ENCODE peak calls at places on chromosomes 12 and 14, in nine cellular contexts. Z is hepatocyte, B is lung, T is heart left ventricle, U is mesendoderm, S is IMR-90, G is left ventricle myocardium inferior, C is sigmoid colon, W is psoas muscle. D is an unnamed sample. For H3K36me3, the result is how much of the 10 kb centered on the place peaks cover.

GRCh38 chr14:77051101-77051500 is 22.6 kb upstream of the IRF2BPL start:
- DNase-seq in S (no peak), U (no peak), Z (no peak), W (peak), T (peak), G (peak), B (peak), C (peak), D (no peak)

GRCh38 chr12:117671734-117672133 is 297.1 kb downstream of the KSR2 start:
- DNase-seq in T (no peak), S (no peak), C (no peak), U (peak), Z (peak), G (peak), B (no peak), W (peak), D (peak)

GRCh38 chr14:100906420-100906819 is 2.9 kb upstream of the RTL1 start:
- DNase-seq in Z (no peak), G (no peak), W (no peak), U (peak), C (peak), T (no peak), B (no peak), S (no peak), D (no peak)

GRCh38 chr12:21659383-21659782 is 1.7 kb upstream of the LDHB start:
- DNase-seq in W (no peak), C (no peak), G (no peak), T (no peak), Z (no peak), U (peak), B (no peak), S (no peak), D (no peak)

GRCh38 chr14:95472819-95473251 is 43.6 kb downstream of the SYNE3 start:
- DNase-seq in B (no peak), S (no peak), G (no peak), C (no peak), U (no peak), Z (no peak), W (peak), T (no peak), D (no peak)

GRCh38 chr12:42910656-42911055 is 321.1 kb upstream of the PRICKLE1 start:
- DNase-seq in G (no peak), Z (no peak), U (no peak), B (no peak), T (no peak), C (no peak), W (no peak), S (no peak), D (no peak)

GRCh38 chr14:104800600-104801283 is at the start of gene ZBTB42:
- DNase-seq in U (peak), G (peak), C (peak), Z (peak), W (peak), S (peak), T (peak), B (peak), D (no peak)

GRCh38 chr12:59182191-59182590 is 261.9 kb upstream of the LRIG3 start:
- DNase-seq in T (no peak), W (no peak), S (no peak), U (no peak), Z (no peak), C (no peak), B (no peak), G (no peak), D (no peak)

GRCh38 chr14:63752449-63753169 is 24.7 kb upstream of the SGPP1 start:
- DNase-seq in S (peak), G (no peak), C (no peak), B (no peak), T (peak), W (no peak), Z (peak), U (no peak), D (peak)

GRCh38 chr12:1532796-1533195 is 61.6 kb downstream of the FBXL14 start:
- DNase-seq in C (no peak), S (no peak), W (no peak), U (no peak), G (no peak), T (no peak), B (no peak), Z (no peak), D (no peak)

GRCh38 chr12:94269316-94269999 is 121.1 kb downstream of the PLXNC1 start:
- DNase-seq in T (no peak), B (no peak), S (no peak), G (no peak), W (no peak), C (no peak), U (no peak), Z (no peak), D (no peak)

GRCh38 chr12:120224304-120225199 is 23.6 kb upstream of the RPLP0 start:
- DNase-seq in S (no peak), C (peak), B (peak), T (peak), W (peak), U (no peak), G (peak), Z (peak), D (no peak)

GRCh38 chr12:80829767-80830166 is 108.0 kb downstream of the LIN7A start:
- DNase-seq in B (no peak), G (no peak), W (no peak), S (peak), C (no peak), Z (no peak), U (no peak), T (no peak), D (no peak)

GRCh38 chr12:58847876-58848600 is 72.3 kb downstream of the LRIG3 start:
- DNase-seq in W (no peak), T (no peak), C (no peak), B (no peak), S (no peak), G (no peak), Z (no peak), U (peak), D (peak)

GRCh38 chr12:84506317-84506716 is 406.3 kb downstream of the SLC6A15 start:
- DNase-seq in G (peak), S (no peak), U (no peak), B (no peak), W (no peak), Z (no peak), T (no peak), C (peak), D (no peak)

GRCh38 chr14:23057757-23058653 is 685 bp upstream of the CDH24 start:
- DNase-seq in G (peak), W (peak), T (peak), Z (peak), S (peak), U (peak), C (peak), B (peak), D (peak)

GRCh38 chr14:22737052-22737451 is 29.4 kb upstream of the OXA1L start:
- DNase-seq in S (no peak), C (no peak), U (no peak), G (no peak), W (no peak), T (no peak), Z (no peak), B (no peak), D (no peak)

GRCh38 chr14:30078827-30079402 is 151.3 kb upstream of the PRKD1 start:
- DNase-seq in B (no peak), C (no peak), T (no peak), U (no peak), G (no peak), Z (no peak), S (no peak), W (no peak), D (no peak)

GRCh38 chr12:101713059-101713682 is 15.7 kb downstream of the CHPT1 start:
- DNase-seq in U (no peak), T (peak), G (peak), S (no peak), C (peak), B (no peak), W (no peak), Z (peak), D (no peak)

GRCh38 chr12:57864382-57864781 is 17.9 kb upstream of the CTDSP2 start:
- DNase-seq in Z (no peak), S (no peak), G (no peak), T (no peak), C (peak), U (peak), B (no peak), W (peak), D (peak)

GRCh38 chr12:104207416-104207941 is 8.1 kb upstream of the TXNRD1 start:
- DNase-seq in C (no peak), S (peak), T (no peak), G (no peak), U (no peak), Z (no peak), W (no peak), B (no peak), D (no peak)

GRCh38 chr12:104846056-104846762 is 111.9 kb downstream of the SLC41A2 start:
- DNase-seq in S (peak), T (no peak), U (peak), C (no peak), W (no peak), Z (no peak), G (no peak), B (no peak), D (no peak)

GRCh38 chr12:99911967-99912366 is 72.8 kb downstream of the ANKS1B start:
- DNase-seq in T (no peak), Z (no peak), C (no peak), W (no peak), B (no peak), S (no peak), G (no peak), U (no peak), D (no peak)

GRCh38 chr14:49961270-49962222 is 68.7 kb downstream of the ARF6 start:
- DNase-seq in B (no peak), T (no peak), W (no peak), S (peak), C (no peak), Z (no peak), U (no peak), G (no peak), D (no peak)

GRCh38 chr14:52071675-52072074 is 2.8 kb upstream of the NID2 start:
- DNase-seq in Z (no peak), G (no peak), U (peak), C (no peak), B (no peak), W (no peak), S (peak), T (no peak), D (no peak)

GRCh38 chr12:49228653-49229052 is 36.2 kb upstream of the TUBA1C start:
- DNase-seq in T (no peak), C (no peak), W (no peak), U (peak), B (no peak), Z (no peak), G (no peak), S (no peak), D (no peak)

GRCh38 chr14:32469388-32470160 is 140.5 kb downstream of the AKAP6 start:
- DNase-seq in B (no peak), W (no peak), S (peak), C (no peak), Z (peak), U (peak), G (no peak), T (no peak), D (peak)

GRCh38 chr12:25436206-25436912 is 116.7 kb downstream of the LMNTD1 start:
- DNase-seq in U (peak), T (no peak), S (peak), B (no peak), G (no peak), Z (peak), W (no peak), C (no peak), D (peak)
- H3K4me3 ChIP-seq in U (no peak), T (peak), S (peak), B (peak), G (peak), Z (no peak), W (peak), C (peak), D (peak)

DNA sequence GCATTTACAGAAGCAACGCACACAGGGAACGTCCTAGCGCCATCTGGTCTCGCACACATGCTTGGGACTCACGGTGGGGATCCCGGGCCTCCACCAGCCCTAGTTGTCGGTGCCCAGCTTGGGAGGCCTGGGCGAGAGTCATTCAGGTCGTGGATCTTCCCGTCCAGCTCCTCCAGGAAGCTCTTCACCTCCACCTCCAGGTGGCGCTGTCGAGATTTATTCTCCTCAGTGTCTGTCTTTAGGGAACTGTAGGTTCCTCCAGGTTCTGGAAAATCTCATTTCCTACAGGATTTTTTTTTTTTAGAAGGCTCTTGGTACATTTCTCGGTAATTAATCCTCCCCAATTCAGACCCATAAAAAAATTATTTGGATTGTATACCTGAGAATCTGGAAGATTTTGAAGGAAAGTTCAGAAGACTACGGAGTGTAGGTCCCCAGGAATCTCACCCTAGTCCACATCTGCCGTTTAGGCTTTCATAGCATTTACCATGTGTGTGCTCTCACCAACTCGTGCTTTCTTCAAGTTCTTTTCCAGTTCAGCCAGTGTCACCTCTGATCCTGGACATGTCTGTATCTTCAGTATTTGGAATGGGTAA is 910.0 kb downstream of the TMEM121 start:
- DNase-seq in W (no peak), B (peak), Z (no peak), G (peak), U (peak), T (no peak), C (no peak), S (no peak), D (peak)
- H3K27ac ChIP-seq in W (no peak), B (no peak), Z (no peak), G (no peak), U (no peak), T (no peak), C (no peak), S (no peak), D (no peak)

GRCh38 chr14:69776875-69777453 is 10.0 kb downstream of the SRSF5 start:
- DNase-seq in C (no peak), S (no peak), Z (no peak), B (no peak), W (no peak), G (no peak), U (no peak), T (no peak), D (no peak)
- H3K36me3 ChIP-seq in C (half or more), S (under half), Z (under half), B (under half), W (under half), G (half or more), U (under half), T (half or more), D (half or more)

DNA sequence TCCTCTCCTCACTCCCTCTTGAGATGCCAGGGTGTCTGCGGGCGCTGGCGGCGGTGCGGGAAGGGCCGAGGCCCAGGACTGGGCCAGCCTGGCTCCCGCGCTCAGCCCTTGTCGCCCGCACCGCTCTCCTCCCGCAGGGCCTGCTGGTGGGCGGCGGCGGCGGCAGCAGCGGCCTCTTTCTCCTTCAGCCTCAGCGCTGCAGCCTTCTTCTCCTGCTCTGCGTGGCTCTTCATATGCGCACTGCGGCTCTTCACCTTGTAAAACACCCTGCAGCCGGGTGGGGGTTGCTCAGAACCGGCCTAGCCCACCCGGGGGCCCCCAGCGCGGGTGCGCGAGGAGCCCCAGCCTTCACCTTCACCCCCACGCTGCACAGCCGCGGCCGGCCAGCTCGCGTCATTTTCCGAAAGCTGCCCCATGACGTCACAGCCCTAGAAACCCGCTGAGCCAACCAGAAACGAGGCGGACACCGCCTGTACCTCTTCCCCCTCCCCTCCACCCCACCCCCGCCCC is 4.6 kb upstream of the PNMA1 start:
- DNase-seq in G (no peak), S (no peak), Z (no peak), B (no peak), T (no peak), C (peak), W (no peak), U (peak), D (no peak)
- H3K4me3 ChIP-seq in G (peak), S (no peak), Z (no peak), B (no peak), T (peak), C (peak), W (no peak), U (peak), D (no peak)

GRCh38 chr12:31218203-31219025 is 107.5 kb downstream of the SINHCAF start:
- DNase-seq in B (no peak), U (peak), S (no peak), C (no peak), T (no peak), Z (no peak), W (no peak), G (no peak), D (no peak)
- H3K27ac ChIP-seq in B (no peak), U (no peak), S (no peak), C (no peak), T (no peak), Z (no peak), W (no peak), G (no peak), D (no peak)

GRCh38 chr14:56797569-56798446 is 12.5 kb downstream of the OTX2 start:
- DNase-seq in W (no peak), C (no peak), B (no peak), G (no peak), Z (peak), S (no peak), U (peak), T (no peak), D (no peak)

GRCh38 chr14:56798447-56799326 is 11.6 kb downstream of the OTX2 start:
- DNase-seq in S (no peak), Z (no peak), C (no peak), U (peak), W (no peak), T (no peak), G (no peak), B (no peak), D (no peak)

GRCh38 chr14:56796259-56796658 is 14.0 kb downstream of the OTX2 start:
- DNase-seq in G (no peak), B (no peak), T (no peak), Z (no peak), S (no peak), U (peak), C (no peak), W (no peak), D (no peak)

GRCh38 chr14:56795284-56795622 is 15.0 kb downstream of the OTX2 start:
- DNase-seq in T (no peak), W (no peak), Z (no peak), G (no peak), C (no peak), B (no peak), U (no peak), S (no peak), D (no peak)

DNA sequence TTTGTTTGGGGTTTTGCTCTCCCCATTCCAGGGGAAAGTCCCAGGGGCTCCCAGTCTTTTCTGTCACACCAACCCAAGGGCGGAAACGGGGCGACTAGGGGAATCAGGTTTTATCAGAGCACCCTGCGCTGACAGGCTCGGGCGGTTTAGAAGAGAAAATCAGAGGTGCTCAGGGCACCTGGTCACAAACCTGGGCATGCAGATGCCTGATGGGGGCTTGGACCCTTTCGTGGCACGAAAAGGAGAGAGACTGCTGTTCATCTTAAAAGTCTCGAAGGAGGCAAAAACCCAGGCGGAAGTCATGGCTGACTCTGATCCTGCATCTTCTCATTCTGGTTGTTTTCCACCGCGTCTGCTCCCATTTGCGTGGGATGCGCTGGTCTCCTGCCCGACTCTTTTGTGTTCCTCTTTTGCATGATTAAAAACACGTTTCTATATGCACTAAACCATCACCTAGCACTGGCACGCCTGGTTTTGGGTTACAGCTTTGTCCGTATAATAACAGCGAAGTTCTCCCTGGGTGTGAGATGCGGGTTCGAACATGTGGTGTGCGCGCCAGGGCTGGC is 13.2 kb downstream of the OTX2 start:
- DNase-seq in B (no peak), G (no peak), Z (no peak), C (no peak), T (no peak), S (no peak), W (no peak), U (no peak), D (no peak)
- H3K36me3 ChIP-seq in B (under half), G (under half), Z (under half), C (under half), T (under half), S (under half), W (under half), U (under half), D (under half)

D was measured in SJCRH30.